ENCODE peak calls at places on chromosomes 13 and 19, in five cellular contexts. S is activated T-cell treated with anti-CD3 and anti-CD28 coated beads, Interleukin-2, amount 50 U/mL, for 4 hours; G is ureter; J is effector memory CD8-positive, alpha-beta T cell; C is Panc1. B is an unnamed sample.

GRCh38 chr13:102142473-102142826 is 259.4 kb downstream of the FGF14 start:
- DNase-seq in C (no peak), J (no peak), G (no peak), S (no peak), B (no peak)

GRCh38 chr19:30229524-30230174 is 142.5 kb upstream of the ZNF536 start:
- DNase-seq in J (no peak), G (no peak), C (no peak), S (no peak), B (no peak)

GRCh38 chr19:17107546-17108452 is 32.2 kb downstream of the MYO9B start:
- DNase-seq in J (no peak), S (no peak), G (peak), C (peak), B (no peak)

GRCh38 chr13:30026093-30026492 is 175.7 kb upstream of the UBL3 start:
- DNase-seq in G (no peak), S (no peak), J (no peak), C (no peak), B (no peak)

GRCh38 chr19:17296976-17297375 is 6.2 kb downstream of the ABHD8 start:
- DNase-seq in S (no peak), G (no peak), C (no peak), J (no peak), B (no peak)

GRCh38 chr13:96179309-96179708 is 89.4 kb downstream of the HS6ST3 start:
- DNase-seq in G (no peak), J (no peak), S (no peak), C (no peak), B (no peak)

GRCh38 chr19:9075064-9075964 is 11.5 kb upstream of the OR1M1 start:
- DNase-seq in J (no peak), C (peak), G (peak), S (no peak), B (peak)

GRCh38 chr19:38839816-38840582 is 8.4 kb upstream of the ECH1 start:
- DNase-seq in S (no peak), J (no peak), G (no peak), C (no peak), B (no peak)

GRCh38 chr19:38862321-38863059 is 12.7 kb upstream of the HNRNPL start:
- DNase-seq in S (no peak), J (no peak), C (no peak), G (peak), B (peak)

GRCh38 chr19:52307275-52307674 is 10.3 kb downstream of the ZNF480 start:
- DNase-seq in J (no peak), G (no peak), S (no peak), C (no peak), B (no peak)

GRCh38 chr13:28120317-28120716 is 18.0 kb upstream of the PAN3 start:
- DNase-seq in G (no peak), J (no peak), S (no peak), C (no peak), B (no peak)

GRCh38 chr19:4705413-4706131 is 18.1 kb downstream of the DPP9 start:
- DNase-seq in S (no peak), G (no peak), J (no peak), C (no peak), B (no peak)

GRCh38 chr13:95481051-95481775 is 71.3 kb upstream of the CLDN10 start:
- DNase-seq in J (no peak), G (no peak), S (no peak), C (no peak), B (no peak)

GRCh38 chr13:46180393-46180792 is 1.6 kb downstream of the LCP1 start:
- DNase-seq in G (no peak), S (no peak), C (no peak), J (no peak), B (no peak)

GRCh38 chr19:40512473-40513344 is 45.9 kb downstream of the SPTBN4 start:
- DNase-seq in G (no peak), C (no peak), S (no peak), J (no peak), B (no peak)

GRCh38 chr19:15114153-15114540 is 6.9 kb downstream of the SYDE1 start:
- DNase-seq in G (no peak), C (no peak), S (no peak), J (no peak), B (no peak)

GRCh38 chr19:46297700-46298476 is 1.0 kb downstream of the HIF3A start:
- DNase-seq in J (no peak), G (peak), S (no peak), C (no peak), B (no peak)

GRCh38 chr13:49517461-49517860 is 21.7 kb downstream of the PHF11 start:
- DNase-seq in G (no peak), C (no peak), J (no peak), S (no peak), B (no peak)

GRCh38 chr19:49456351-49456750 is 3.3 kb downstream of the ALDH16A1 start:
- DNase-seq in J (no peak), G (no peak), S (no peak), C (no peak), B (no peak)

GRCh38 chr19:33156354-33156753 is 24.4 kb downstream of the WDR88 start:
- DNase-seq in G (no peak), S (no peak), J (no peak), C (no peak), B (no peak)

GRCh38 chr19:7924651-7925170 is 1.2 kb downstream of the CTXN1 start:
- DNase-seq in J (no peak), C (no peak), G (no peak), S (no peak), B (no peak)

GRCh38 chr13:112756511-112756966 is 66.7 kb downstream of the ATP11A start:
- DNase-seq in C (no peak), G (no peak), J (no peak), S (no peak), B (no peak)